ENCODE peak calls at places on chromosomes 5 and 9, in five cellular contexts. Y, C, F, J and L are unnamed samples.
A peak's percentile ranks its signal among the peaks of the same experiment; 100 is the strongest.

GRCh38 chr9:137241490-137242328 is 622 bp downstream of the TUBB4B start:
- DNase-seq in Y (no peak), C (peak; percentile 86), F (peak; percentile 85), J (no peak), L (no peak)

GRCh38 chr9:134177624-134178393 is 13.4 kb upstream of the RNU6ATAC start:
- DNase-seq in Y (no peak), C (peak; percentile 31), F (peak; percentile 60), J (no peak), L (peak; percentile 42)

GRCh38 chr5:180115326-180116076 is 43.9 kb upstream of the RNF130 start:
- DNase-seq in Y (no peak), C (no peak), F (peak; percentile 46), J (no peak), L (no peak)

GRCh38 chr5:109412981-109413402 is 3.2 kb upstream of the PJA2 start:
- DNase-seq in Y (no peak), C (no peak), F (no peak), J (no peak), L (no peak)

GRCh38 chr5:56815657-56816545 is 552 bp downstream of the MAP3K1 start:
- DNase-seq in Y (no peak), C (peak; percentile 68), F (peak; percentile 86), J (no peak), L (no peak)

GRCh38 chr9:18216376-18216775 is 257.6 kb upstream of the ADAMTSL1 start:
- DNase-seq in Y (no peak), C (no peak), F (no peak), J (no peak), L (no peak)

GRCh38 chr9:121842612-121842978 is 191.2 kb downstream of the DAB2IP start:
- DNase-seq in Y (peak; percentile 52), C (no peak), F (no peak), J (no peak), L (no peak)

GRCh38 chr5:133081036-133081435 is 29.2 kb downstream of the HSPA4 start:
- DNase-seq in Y (no peak), C (no peak), F (no peak), J (no peak), L (no peak)

GRCh38 chr9:26292943-26293342 is 599.7 kb downstream of the CAAP1 start:
- DNase-seq in Y (no peak), C (no peak), F (no peak), J (peak; percentile 5), L (no peak)

GRCh38 chr9:113912816-113913215 is 36.7 kb downstream of the ZNF618 start:
- DNase-seq in Y (no peak), C (no peak), F (no peak), J (no peak), L (no peak)

GRCh38 chr5:176697929-176698520 is 50.7 kb downstream of the TSPAN17 start:
- DNase-seq in Y (no peak), C (no peak), F (no peak), J (peak; percentile 21), L (no peak)

GRCh38 chr5:93342563-93343061 is 238.4 kb downstream of the NR2F1-AS1 start:
- DNase-seq in Y (no peak), C (no peak), F (no peak), J (no peak), L (no peak)

GRCh38 chr9:6109571-6109970 is 94.1 kb upstream of the RANBP6 start:
- DNase-seq in Y (no peak), C (no peak), F (no peak), J (no peak), L (no peak)

GRCh38 chr5:60639544-60639943 is 60.4 kb downstream of the DEPDC1B start:
- DNase-seq in Y (no peak), C (no peak), F (no peak), J (no peak), L (no peak)

GRCh38 chr9:136117291-136118060 is 1.2 kb downstream of the TMEM250 start:
- DNase-seq in Y (no peak), C (peak; percentile 71), F (no peak), J (no peak), L (no peak)

GRCh38 chr5:176675676-176676360 is 28.5 kb downstream of the TSPAN17 start:
- DNase-seq in Y (no peak), C (no peak), F (no peak), J (no peak), L (no peak)

GRCh38 chr9:31210982-31211570 is 1173.4 kb upstream of the ACO1 start:
- DNase-seq in Y (no peak), C (no peak), F (peak; percentile 48), J (no peak), L (peak; percentile 30)